ENCODE peak calls at places on chromosomes 16 and 17, in eight cellular contexts. One of them, this sample, is unnamed.

GRCh38 chr16:68064791-68065365 is 20.3 kb upstream of the NFATC3 start:
- DNase-seq in astrocyte of the cerebellum: peak
- DNase-seq in transverse colon: peak
- DNase-seq in foreskin keratinocyte: peak
- DNase-seq in HL-60: no peak
- DNase-seq in adrenal gland: peak
- DNase-seq in left ventricle myocardium inferior: peak
- DNase-seq in H1: no peak
- DNase-seq in this sample: no peak

GRCh38 chr16:9099131-9099625 is 7.7 kb downstream of the HAPSTR1 start:
- DNase-seq in transverse colon: no peak
- DNase-seq in adrenal gland: peak
- DNase-seq in HL-60: no peak
- DNase-seq in foreskin keratinocyte: no peak
- DNase-seq in left ventricle myocardium inferior: no peak
- DNase-seq in H1: no peak
- DNase-seq in astrocyte of the cerebellum: no peak
- DNase-seq in this sample: no peak

GRCh38 chr16:14252860-14253259 is 181.7 kb downstream of the MRTFB start:
- DNase-seq in left ventricle myocardium inferior: no peak
- DNase-seq in foreskin keratinocyte: no peak
- DNase-seq in astrocyte of the cerebellum: no peak
- DNase-seq in HL-60: no peak
- DNase-seq in transverse colon: no peak
- DNase-seq in adrenal gland: no peak
- DNase-seq in H1: no peak
- DNase-seq in this sample: no peak

GRCh38 chr17:81049973-81050551 is 15.1 kb downstream of the BAIAP2 start:
- DNase-seq in H1: no peak
- DNase-seq in left ventricle myocardium inferior: peak
- DNase-seq in foreskin keratinocyte: peak
- DNase-seq in astrocyte of the cerebellum: no peak
- DNase-seq in adrenal gland: no peak
- DNase-seq in transverse colon: peak
- DNase-seq in HL-60: peak
- DNase-seq in this sample: no peak

GRCh38 chr17:15257316-15257925 is 7.7 kb downstream of the PMP22 start:
- DNase-seq in foreskin keratinocyte: no peak
- DNase-seq in HL-60: peak
- DNase-seq in transverse colon: peak
- DNase-seq in left ventricle myocardium inferior: peak
- DNase-seq in astrocyte of the cerebellum: peak
- DNase-seq in H1: no peak
- DNase-seq in adrenal gland: peak
- DNase-seq in this sample: peak

GRCh38 chr16:76483510-76483909 is 206.3 kb downstream of the CNTNAP4 start:
- DNase-seq in adrenal gland: no peak
- DNase-seq in transverse colon: no peak
- DNase-seq in astrocyte of the cerebellum: no peak
- DNase-seq in foreskin keratinocyte: no peak
- DNase-seq in HL-60: no peak
- DNase-seq in left ventricle myocardium inferior: no peak
- DNase-seq in H1: no peak
- DNase-seq in this sample: no peak

GRCh38 chr17:32546031-32546444 is 59.2 kb downstream of the CDK5R1 start:
- DNase-seq in foreskin keratinocyte: no peak
- DNase-seq in transverse colon: no peak
- DNase-seq in HL-60: no peak
- DNase-seq in adrenal gland: no peak
- DNase-seq in astrocyte of the cerebellum: no peak
- DNase-seq in H1: peak
- DNase-seq in left ventricle myocardium inferior: no peak
- DNase-seq in this sample: no peak

GRCh38 chr17:43832976-43833829 is at the start of gene MPP3:
- DNase-seq in astrocyte of the cerebellum: no peak
- DNase-seq in transverse colon: peak
- DNase-seq in left ventricle myocardium inferior: peak
- DNase-seq in foreskin keratinocyte: no peak
- DNase-seq in H1: no peak
- DNase-seq in HL-60: peak
- DNase-seq in adrenal gland: peak
- DNase-seq in this sample: peak

GRCh38 chr17:39735882-39736281 is 1.9 kb upstream of the GRB7 start:
- DNase-seq in HL-60: no peak
- DNase-seq in transverse colon: no peak
- DNase-seq in left ventricle myocardium inferior: no peak
- DNase-seq in adrenal gland: no peak
- DNase-seq in H1: no peak
- DNase-seq in foreskin keratinocyte: no peak
- DNase-seq in astrocyte of the cerebellum: no peak
- DNase-seq in this sample: no peak

GRCh38 chr17:78144146-78144719 is 2.0 kb upstream of the C17orf99 start:
- DNase-seq in left ventricle myocardium inferior: peak
- DNase-seq in foreskin keratinocyte: no peak
- DNase-seq in astrocyte of the cerebellum: peak
- DNase-seq in adrenal gland: peak
- DNase-seq in H1: no peak
- DNase-seq in HL-60: peak
- DNase-seq in transverse colon: peak
- DNase-seq in this sample: peak
- TF ChIP-seq CTCF in left ventricle myocardium inferior: no peak
- TF ChIP-seq CTCF in foreskin keratinocyte: peak
- TF ChIP-seq CTCF in astrocyte of the cerebellum: peak
- TF ChIP-seq CTCF in adrenal gland: peak
- TF ChIP-seq CTCF in H1: no peak
- TF ChIP-seq CTCF in HL-60: no peak
- TF ChIP-seq CTCF in transverse colon: no peak
- TF ChIP-seq CTCF in this sample: peak

DNA sequence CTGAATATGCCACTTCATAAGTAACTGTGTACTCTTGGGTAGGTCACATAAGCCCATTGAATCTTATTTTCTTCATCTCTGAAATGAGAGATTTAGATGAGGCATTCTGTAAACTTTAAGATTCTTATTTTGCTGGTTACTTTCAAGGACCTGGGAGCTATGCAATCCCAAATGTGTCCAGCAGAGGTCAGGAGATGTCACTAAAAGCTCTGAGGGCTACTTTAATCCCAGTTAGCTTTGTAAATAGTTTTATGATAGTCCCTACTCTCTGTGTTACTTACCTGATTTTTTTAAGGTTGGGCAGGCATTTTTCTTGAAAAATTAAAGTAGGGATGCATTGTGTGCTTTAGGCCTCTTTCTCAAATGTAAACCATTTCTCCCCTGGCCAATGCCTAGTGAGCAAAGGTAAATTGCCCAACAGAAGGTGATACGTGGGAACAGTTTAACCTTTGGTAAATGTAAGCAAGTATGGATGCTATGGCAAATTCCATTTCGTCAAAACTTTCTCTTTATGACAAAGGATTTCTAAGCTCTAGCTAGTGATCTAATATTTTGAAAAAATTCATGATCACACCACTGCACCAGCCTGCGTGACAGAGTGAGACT is 57.1 kb upstream of the WSB1 start:
- DNase-seq in transverse colon: peak
- DNase-seq in foreskin keratinocyte: no peak
- DNase-seq in adrenal gland: peak
- DNase-seq in HL-60: no peak
- DNase-seq in left ventricle myocardium inferior: peak
- DNase-seq in astrocyte of the cerebellum: peak
- DNase-seq in H1: no peak
- DNase-seq in this sample: peak
- TF ChIP-seq CTCF in transverse colon: peak
- TF ChIP-seq CTCF in foreskin keratinocyte: peak
- TF ChIP-seq CTCF in adrenal gland: peak
- TF ChIP-seq CTCF in HL-60: peak
- TF ChIP-seq CTCF in left ventricle myocardium inferior: peak
- TF ChIP-seq CTCF in astrocyte of the cerebellum: peak
- TF ChIP-seq CTCF in H1: peak
- TF ChIP-seq CTCF in this sample: peak

DNA sequence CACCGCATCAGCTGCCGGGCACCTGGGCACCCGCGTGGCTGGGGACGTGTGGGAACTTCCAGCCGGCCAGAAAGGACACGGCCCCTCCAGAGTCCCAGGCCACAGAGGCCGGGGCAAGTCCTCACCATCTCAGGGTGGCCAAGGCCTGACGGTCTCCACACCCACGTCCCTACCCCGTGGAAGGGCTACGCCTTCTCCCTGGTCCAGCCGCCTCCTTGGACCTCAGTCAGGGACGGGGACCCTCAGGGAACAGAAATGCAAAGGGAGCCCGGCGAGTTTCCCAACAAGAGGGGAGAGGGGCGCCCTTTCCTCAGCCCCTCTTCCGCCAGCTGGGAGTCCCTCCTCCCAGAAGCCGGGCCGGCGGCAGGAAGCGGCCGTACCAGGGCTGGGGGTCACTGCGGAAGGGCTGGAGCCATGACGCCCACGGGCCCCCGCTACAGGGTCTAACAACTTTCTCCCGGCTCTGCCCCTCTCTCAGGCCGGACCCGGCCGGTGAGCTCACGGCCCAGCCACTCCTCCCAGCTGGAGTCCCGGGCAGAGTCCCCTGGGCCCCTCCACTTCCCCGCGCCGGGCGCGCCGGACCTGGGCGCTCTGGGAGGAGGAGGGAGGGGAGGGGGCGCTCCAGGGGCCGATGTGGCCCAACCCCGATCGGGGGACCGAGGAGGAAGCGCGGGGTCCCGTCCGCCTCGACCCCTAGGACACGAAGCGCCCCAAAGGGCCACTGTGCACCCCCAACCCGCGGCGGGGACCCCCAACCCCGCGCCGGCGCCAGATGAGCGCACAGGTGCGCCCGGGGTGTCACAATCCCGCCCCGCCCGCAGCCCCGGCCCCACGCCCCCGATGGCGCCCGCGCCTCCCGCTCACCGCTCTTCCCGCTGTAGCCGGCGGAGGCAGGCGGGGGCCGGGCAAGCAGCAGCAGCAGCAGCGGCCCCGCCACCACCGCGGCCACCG is 666 bp downstream of the PGAP6 start:
- DNase-seq in H1: no peak
- DNase-seq in HL-60: no peak
- DNase-seq in adrenal gland: peak
- DNase-seq in transverse colon: no peak
- DNase-seq in astrocyte of the cerebellum: no peak
- DNase-seq in foreskin keratinocyte: no peak
- DNase-seq in left ventricle myocardium inferior: no peak
- DNase-seq in this sample: no peak
- TF ChIP-seq CTCF in H1: no peak
- TF ChIP-seq CTCF in HL-60: no peak
- TF ChIP-seq CTCF in adrenal gland: no peak
- TF ChIP-seq CTCF in transverse colon: no peak
- TF ChIP-seq CTCF in astrocyte of the cerebellum: no peak
- TF ChIP-seq CTCF in foreskin keratinocyte: no peak
- TF ChIP-seq CTCF in left ventricle myocardium inferior: no peak
- TF ChIP-seq CTCF in this sample: no peak

GRCh38 chr17:38733315-38734234 is 3.4 kb downstream of the CISD3 start:
- DNase-seq in transverse colon: no peak
- DNase-seq in adrenal gland: no peak
- DNase-seq in left ventricle myocardium inferior: no peak
- DNase-seq in HL-60: no peak
- DNase-seq in astrocyte of the cerebellum: no peak
- DNase-seq in foreskin keratinocyte: no peak
- DNase-seq in H1: no peak
- DNase-seq in this sample: no peak
- TF ChIP-seq CTCF in transverse colon: no peak
- TF ChIP-seq CTCF in adrenal gland: no peak
- TF ChIP-seq CTCF in left ventricle myocardium inferior: no peak
- TF ChIP-seq CTCF in HL-60: peak
- TF ChIP-seq CTCF in astrocyte of the cerebellum: peak
- TF ChIP-seq CTCF in foreskin keratinocyte: peak
- TF ChIP-seq CTCF in H1: peak
- TF ChIP-seq CTCF in this sample: no peak

GRCh38 chr17:48322060-48322459 is 108.0 kb downstream of the SKAP1 start:
- DNase-seq in transverse colon: no peak
- DNase-seq in left ventricle myocardium inferior: no peak
- DNase-seq in adrenal gland: no peak
- DNase-seq in foreskin keratinocyte: no peak
- DNase-seq in astrocyte of the cerebellum: peak
- DNase-seq in H1: no peak
- DNase-seq in HL-60: no peak
- DNase-seq in this sample: no peak
- TF ChIP-seq CTCF in transverse colon: no peak
- TF ChIP-seq CTCF in left ventricle myocardium inferior: no peak
- TF ChIP-seq CTCF in adrenal gland: no peak
- TF ChIP-seq CTCF in foreskin keratinocyte: peak
- TF ChIP-seq CTCF in astrocyte of the cerebellum: peak
- TF ChIP-seq CTCF in H1: no peak
- TF ChIP-seq CTCF in HL-60: no peak
- TF ChIP-seq CTCF in this sample: no peak

DNA sequence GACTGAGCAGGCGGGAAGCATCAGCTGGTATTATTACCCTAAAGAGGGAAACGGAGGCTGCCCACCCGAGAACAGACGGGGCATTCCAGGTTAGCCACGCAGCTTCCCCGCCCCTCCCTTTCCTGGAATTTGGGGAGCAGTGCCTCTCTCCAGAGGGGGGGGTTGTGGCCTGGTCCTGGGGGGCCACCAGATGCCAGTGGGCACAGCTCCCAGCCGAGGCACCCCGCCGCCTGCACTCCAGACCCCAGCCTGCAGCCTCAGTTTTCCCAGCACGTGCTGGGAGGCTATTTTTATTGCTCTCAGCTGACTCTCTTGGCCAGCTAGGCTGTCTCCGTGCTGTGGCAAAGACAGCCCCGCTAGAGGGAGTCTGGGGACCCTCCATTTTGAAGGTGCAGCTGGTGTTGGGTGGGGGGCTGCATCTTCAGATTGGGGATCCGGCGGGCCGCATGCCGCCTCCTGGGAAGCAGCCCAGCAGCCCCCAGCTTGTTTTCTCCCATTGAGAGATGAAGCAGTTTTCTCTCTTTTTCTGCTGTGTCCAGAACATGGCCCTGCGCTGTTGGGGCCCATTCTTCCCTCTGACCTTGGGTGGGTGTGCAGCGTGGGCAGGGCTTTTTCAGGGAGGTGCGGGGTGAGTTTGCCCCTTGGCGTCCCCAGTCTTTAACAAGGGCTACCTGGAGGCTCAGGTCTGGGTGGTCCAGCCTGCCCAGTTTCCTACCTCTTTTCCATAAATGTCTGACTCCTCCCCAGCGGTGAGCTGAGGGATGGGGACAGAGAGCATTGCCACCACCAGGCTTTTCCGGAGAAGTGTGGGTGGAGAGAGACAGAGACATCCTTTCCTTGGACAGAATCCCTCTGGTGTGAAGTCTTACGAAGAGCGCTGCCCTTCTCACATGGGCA is 62.5 kb upstream of the GSE1 start:
- DNase-seq in foreskin keratinocyte: no peak
- DNase-seq in adrenal gland: no peak
- DNase-seq in HL-60: no peak
- DNase-seq in astrocyte of the cerebellum: no peak
- DNase-seq in left ventricle myocardium inferior: no peak
- DNase-seq in H1: no peak
- DNase-seq in transverse colon: no peak
- DNase-seq in this sample: no peak
- TF ChIP-seq CTCF in foreskin keratinocyte: no peak
- TF ChIP-seq CTCF in adrenal gland: no peak
- TF ChIP-seq CTCF in HL-60: no peak
- TF ChIP-seq CTCF in astrocyte of the cerebellum: peak
- TF ChIP-seq CTCF in left ventricle myocardium inferior: peak
- TF ChIP-seq CTCF in H1: peak
- TF ChIP-seq CTCF in transverse colon: no peak
- TF ChIP-seq CTCF in this sample: no peak

This sample was measured in AG09319.